ENCODE peak calls at places on chromosome 7, in four cellular contexts. A is H7; T is activated CD4-positive, alpha-beta T cell treated with anti-CD3 and anti-CD28 coated beads, Interleukin-2, amount 50 U/mL, for 1 hour; V is NCI-H774. Z is an unnamed sample.

GRCh38 chr7:106844286-106844997 is 20.6 kb upstream of the PIK3CG start:
- DNase-seq in A (no peak), T (no peak), V (no peak), Z (no peak)

GRCh38 chr7:411677-412312 is 107.9 kb downstream of the PDGFA start:
- DNase-seq in A (peak; percentile 46), T (no peak), V (no peak), Z (no peak)

GRCh38 chr7:157590526-157590925 is 253.7 kb downstream of the DNAJB6 start:
- DNase-seq in A (no peak), T (no peak), V (no peak), Z (no peak)

GRCh38 chr7:102836206-102836938 is 76.4 kb upstream of the LRRC17 start:
- DNase-seq in A (no peak), T (no peak), V (no peak), Z (no peak)

GRCh38 chr7:87600130-87601124 is at the start of gene ABCB1:
- DNase-seq in A (peak; percentile 78), T (peak; percentile 27), V (no peak), Z (peak; percentile 22)

GRCh38 chr7:3264693-3265339 is 36.2 kb upstream of the SDK1 start:
- DNase-seq in A (no peak), T (no peak), V (no peak), Z (peak; percentile 73)

GRCh38 chr7:114414151-114415053 is at the start of gene FOXP2:
- DNase-seq in A (no peak), T (no peak), V (peak; percentile 71), Z (peak; percentile 84)

GRCh38 chr7:99380032-99380822 is 5.7 kb downstream of the ARPC1B start:
- DNase-seq in A (peak; percentile 60), T (no peak), V (no peak), Z (no peak)

GRCh38 chr7:154960063-154960790 is 42.7 kb downstream of the PAXIP1 start:
- DNase-seq in A (no peak), T (no peak), V (no peak), Z (no peak)

GRCh38 chr7:101108330-101108857 is 18.5 kb upstream of the SERPINE1 start:
- DNase-seq in A (peak; percentile 62), T (no peak), V (peak; percentile 5), Z (no peak)

GRCh38 chr7:48938539-48938938 is 14.2 kb downstream of the CDC14C start:
- DNase-seq in A (no peak), T (no peak), V (no peak), Z (no peak)

GRCh38 chr7:7848245-7848644 is 120.4 kb upstream of the GLCCI1 start:
- DNase-seq in A (no peak), T (no peak), V (no peak), Z (no peak)

GRCh38 chr7:6232534-6232933 is 39.9 kb downstream of the CYTH3 start:
- DNase-seq in A (no peak), T (no peak), V (no peak), Z (no peak)

GRCh38 chr7:26992670-26993069 is 103.1 kb downstream of the HOXA1 start:
- DNase-seq in A (no peak), T (no peak), V (no peak), Z (no peak)

GRCh38 chr7:124723012-124723411 is 42.6 kb downstream of the GPR37 start:
- DNase-seq in A (no peak), T (no peak), V (no peak), Z (no peak)

GRCh38 chr7:157272351-157273207 is 64.2 kb upstream of the DNAJB6 start:
- DNase-seq in A (peak; percentile 62), T (no peak), V (no peak), Z (no peak)

GRCh38 chr7:133290041-133290440 is 37.2 kb downstream of the EXOC4 start:
- DNase-seq in A (no peak), T (no peak), V (no peak), Z (no peak)

GRCh38 chr7:133941496-133941895 is 185.6 kb upstream of the LRGUK start:
- DNase-seq in A (no peak), T (no peak), V (no peak), Z (no peak)

GRCh38 chr7:2116903-2117680 is 115.7 kb downstream of the MAD1L1 start:
- DNase-seq in A (no peak), T (no peak), V (no peak), Z (no peak)

Z was measured in NCI-H1930.